ENCODE peak calls at places on chromosome 10, in five cellular contexts. D is activated T-cell treated with anti-CD3 and anti-CD28 coated beads for 24 hours; B is stimulated activated naive B cell treated with anti-CD40 and anti-IgM and Interleukin-4, amounts not matched to agents 10 μg/mL and 1 μg/mL and 100 μg/mL, for 72 hours; H is OCI-LY7; E is brain microvascular endothelial cell. M is an unnamed sample.

GRCh38 chr10:32957341-32958084 is 517 bp downstream of the ITGB1 start:
- DNase-seq in D (no peak), B (peak), H (peak), E (no peak), M (no peak)

GRCh38 chr10:96740579-96741281 is 20.4 kb upstream of the PIK3AP1 start:
- DNase-seq in D (no peak), B (peak), H (peak), E (no peak), M (no peak)

GRCh38 chr10:25080880-25081581 is 64.6 kb downstream of the THNSL1 start:
- DNase-seq in D (peak), B (peak), H (peak), E (peak), M (peak)

GRCh38 chr10:130074639-130075038 is 36.0 kb downstream of the C10orf143 start:
- DNase-seq in D (no peak), B (no peak), H (no peak), E (no peak), M (no peak)

GRCh38 chr10:75234683-75235374 is 928 bp downstream of the COMTD1 start:
- DNase-seq in D (peak), B (no peak), H (peak), E (no peak), M (no peak)

GRCh38 chr10:18060217-18060616 is 80.0 kb upstream of the CACNB2 start:
- DNase-seq in D (no peak), B (no peak), H (no peak), E (no peak), M (no peak)

GRCh38 chr10:16606421-16606820 is 84.7 kb upstream of the C1QL3 start:
- DNase-seq in D (no peak), B (no peak), H (no peak), E (peak), M (no peak)

GRCh38 chr10:126716366-126716765 is 45.9 kb upstream of the C10orf90 start:
- DNase-seq in D (no peak), B (no peak), H (no peak), E (no peak), M (no peak)

GRCh38 chr10:21989453-21990154 is 13.9 kb downstream of the DNAJC1 start:
- DNase-seq in D (no peak), B (peak), H (peak), E (peak), M (no peak)

GRCh38 chr10:80407836-80408197 is 534 bp upstream of the PRXL2A start:
- DNase-seq in D (peak), B (peak), H (no peak), E (no peak), M (no peak)

GRCh38 chr10:70932415-70933196 is 44.2 kb upstream of the PCBD1 start:
- DNase-seq in D (no peak), B (no peak), H (no peak), E (no peak), M (no peak)

GRCh38 chr10:69901022-69901421 is 99.3 kb downstream of the COL13A1 start:
- DNase-seq in D (no peak), B (no peak), H (no peak), E (no peak), M (no peak)

GRCh38 chr10:91603173-91603572 is 29.7 kb downstream of the PPP1R3C start:
- DNase-seq in D (no peak), B (no peak), H (no peak), E (no peak), M (no peak)

GRCh38 chr10:22437620-22438588 is 92.6 kb downstream of the SPAG6 start:
- DNase-seq in D (no peak), B (peak), H (no peak), E (no peak), M (no peak)

GRCh38 chr10:119724630-119725549 is 960 bp upstream of the INPP5F start:
- DNase-seq in D (no peak), B (no peak), H (peak), E (no peak), M (no peak)

GRCh38 chr10:84375011-84375410 is 46.6 kb downstream of the CCSER2 start:
- DNase-seq in D (peak), B (no peak), H (peak), E (peak), M (peak)

GRCh38 chr10:97163646-97164535 is 21.9 kb downstream of the SLIT1 start:
- DNase-seq in D (no peak), B (no peak), H (no peak), E (no peak), M (no peak)

GRCh38 chr10:95531994-95532399 is 29.2 kb downstream of the SORBS1 start:
- DNase-seq in D (no peak), B (no peak), H (no peak), E (no peak), M (no peak)

GRCh38 chr10:12972146-12972545 is 29.4 kb downstream of the CCDC3 start:
- DNase-seq in D (no peak), B (no peak), H (no peak), E (no peak), M (no peak)

GRCh38 chr10:112132429-112132828 is 51.1 kb downstream of the GPAM start:
- DNase-seq in D (no peak), B (no peak), H (no peak), E (no peak), M (no peak)

GRCh38 chr10:109773818-109774440 is 149.4 kb downstream of the XPNPEP1 start:
- DNase-seq in D (no peak), B (no peak), H (peak), E (peak), M (no peak)

GRCh38 chr10:15796098-15796759 is 64.1 kb downstream of the MINDY3 start:
- DNase-seq in D (no peak), B (no peak), H (no peak), E (no peak), M (no peak)

GRCh38 chr10:91804126-91804510 is 5.9 kb downstream of the TNKS2 start:
- DNase-seq in D (no peak), B (no peak), H (no peak), E (no peak), M (no peak)

GRCh38 chr10:96919785-96920425 is 87.8 kb downstream of the LCOR start:
- DNase-seq in D (no peak), B (peak), H (no peak), E (peak), M (peak)

GRCh38 chr10:49612513-49613159 is 1.2 kb upstream of the CHAT start:
- DNase-seq in D (no peak), B (no peak), H (no peak), E (no peak), M (no peak)

GRCh38 chr10:18906636-18907035 is 142.0 kb upstream of the MALRD1 start:
- DNase-seq in D (no peak), B (no peak), H (no peak), E (no peak), M (no peak)

GRCh38 chr10:129424978-129425377 is 42.1 kb upstream of the MGMT start:
- DNase-seq in D (no peak), B (no peak), H (no peak), E (no peak), M (no peak)

GRCh38 chr10:112953760-112954159 is 3.7 kb downstream of the TCF7L2 start:
- DNase-seq in D (no peak), B (no peak), H (no peak), E (peak), M (no peak)

GRCh38 chr10:67607472-67607871 is 88.5 kb downstream of the CTNNA3 start:
- DNase-seq in D (no peak), B (no peak), H (no peak), E (no peak), M (no peak)

GRCh38 chr10:17984056-17984455 is 32.3 kb downstream of the SLC39A12 start:
- DNase-seq in D (no peak), B (no peak), H (no peak), E (no peak), M (peak)

GRCh38 chr10:5040781-5041470 is 37.3 kb upstream of the AKR1C2 start:
- DNase-seq in D (no peak), B (no peak), H (no peak), E (peak), M (no peak)

GRCh38 chr10:22927661-22928403 is at the start of gene ARMC3:
- DNase-seq in D (peak), B (peak), H (no peak), E (peak), M (no peak)

GRCh38 chr10:61628875-61629513 is 33.7 kb upstream of the CABCOCO1 start:
- DNase-seq in D (no peak), B (no peak), H (no peak), E (peak), M (no peak)

GRCh38 chr10:50567384-50567783 is 56.4 kb downstream of the SGMS1 start:
- DNase-seq in D (no peak), B (no peak), H (no peak), E (no peak), M (no peak)

GRCh38 chr10:70803768-70804423 is 11.9 kb upstream of the SGPL1 start:
- DNase-seq in D (no peak), B (no peak), H (no peak), E (no peak), M (no peak)